ENCODE peak calls at places on chromosomes 7 and 10, in eight cellular contexts. O is T-helper 9 cell; I is GM20000; V is RWPE1; W is brain microvascular endothelial cell; F is HFF-Myc; K is NCI-H1930; T is activated CD8-positive, alpha-beta memory T cell treated with anti-CD3 and anti-CD28 coated beads for 4 hours. P is an unnamed sample.

GRCh38 chr7:98774893-98775292 is 94.9 kb downstream of the TMEM130 start:
- DNase-seq in O (no peak), I (no peak), V (no peak), W (no peak), F (no peak), K (no peak), T (no peak), P (no peak)

GRCh38 chr10:36712695-36713094 is 412.7 kb upstream of the ANKRD30A start:
- DNase-seq in O (no peak), I (no peak), V (no peak), W (no peak), F (no peak), K (no peak), T (no peak), P (no peak)

GRCh38 chr10:5545778-5546710 is 21.3 kb downstream of the CALML3 start:
- DNase-seq in O (no peak), I (no peak), V (no peak), W (peak), F (no peak), K (no peak), T (no peak), P (no peak)

GRCh38 chr10:129031233-129032150 is 435.5 kb upstream of the MGMT start:
- DNase-seq in O (peak), I (peak), V (peak), W (peak), F (no peak), K (peak), T (no peak), P (peak)

GRCh38 chr7:158606111-158606510 is 18.5 kb upstream of the PTPRN2 start:
- DNase-seq in O (no peak), I (no peak), V (no peak), W (no peak), F (no peak), K (no peak), T (no peak), P (no peak)

GRCh38 chr7:27994639-27995038 is 186.0 kb downstream of the JAZF1 start:
- DNase-seq in O (no peak), I (no peak), V (no peak), W (no peak), F (no peak), K (no peak), T (no peak), P (no peak)

GRCh38 chr7:116101709-116102108 is 71.1 kb upstream of the TFEC start:
- DNase-seq in O (no peak), I (no peak), V (no peak), W (no peak), F (no peak), K (no peak), T (no peak), P (no peak)

GRCh38 chr10:59709472-59710125 is at the start of gene SLC16A9:
- DNase-seq in O (no peak), I (peak), V (peak), W (peak), F (peak), K (peak), T (no peak), P (peak)

GRCh38 chr10:62710182-62710581 is 94.3 kb upstream of the ADO start:
- DNase-seq in O (no peak), I (no peak), V (no peak), W (no peak), F (no peak), K (no peak), T (no peak), P (no peak)

GRCh38 chr7:46607176-46607575 is 686.1 kb upstream of the IGFBP3 start:
- DNase-seq in O (no peak), I (no peak), V (no peak), W (no peak), F (no peak), K (no peak), T (no peak), P (no peak)

GRCh38 chr10:117217196-117217761 is 20.0 kb downstream of the KCNK18 start:
- DNase-seq in O (no peak), I (peak), V (no peak), W (no peak), F (peak), K (no peak), T (no peak), P (peak)